ENCODE peak calls at places on chromosome 17, in eight cellular contexts. One of them, this sample, is unnamed.

GRCh38 chr17:41530062-41531048 is 2.2 kb upstream of the KRT19 start:
- DNase-seq in effector memory CD8-positive, alpha-beta T cell: no peak
- DNase-seq in naive thymus-derived CD4-positive, alpha-beta T cell: no peak
- DNase-seq in OCI-LY7: no peak
- DNase-seq in GM23338: no peak
- DNase-seq in posterior cingulate gyrus: no peak
- DNase-seq in glomerular endothelial cell: peak
- DNase-seq in activated T-cell treated with anti-CD3 and anti-CD28 coated beads, Interleukin-2, amount 50 U/mL, for 4 hours: no peak
- DNase-seq in this sample: no peak

GRCh38 chr17:37060094-37060493 is 111.3 kb downstream of the AATF start:
- DNase-seq in effector memory CD8-positive, alpha-beta T cell: no peak
- DNase-seq in naive thymus-derived CD4-positive, alpha-beta T cell: no peak
- DNase-seq in OCI-LY7: no peak
- DNase-seq in GM23338: no peak
- DNase-seq in posterior cingulate gyrus: no peak
- DNase-seq in glomerular endothelial cell: no peak
- DNase-seq in activated T-cell treated with anti-CD3 and anti-CD28 coated beads, Interleukin-2, amount 50 U/mL, for 4 hours: no peak
- DNase-seq in this sample: no peak

GRCh38 chr17:50150354-50151040 is at the start of gene PPP1R9B:
- DNase-seq in effector memory CD8-positive, alpha-beta T cell: no peak
- DNase-seq in naive thymus-derived CD4-positive, alpha-beta T cell: no peak
- DNase-seq in OCI-LY7: peak
- DNase-seq in GM23338: no peak
- DNase-seq in posterior cingulate gyrus: no peak
- DNase-seq in glomerular endothelial cell: no peak
- DNase-seq in activated T-cell treated with anti-CD3 and anti-CD28 coated beads, Interleukin-2, amount 50 U/mL, for 4 hours: no peak
- DNase-seq in this sample: peak

GRCh38 chr17:42275527-42276358 is 448 bp downstream of the STAT5B start:
- DNase-seq in effector memory CD8-positive, alpha-beta T cell: peak
- DNase-seq in naive thymus-derived CD4-positive, alpha-beta T cell: peak
- DNase-seq in OCI-LY7: peak
- DNase-seq in GM23338: peak
- DNase-seq in posterior cingulate gyrus: no peak
- DNase-seq in glomerular endothelial cell: no peak
- DNase-seq in activated T-cell treated with anti-CD3 and anti-CD28 coated beads, Interleukin-2, amount 50 U/mL, for 4 hours: peak
- DNase-seq in this sample: peak

GRCh38 chr17:49952912-49953497 is 16.0 kb upstream of the DLX4 start:
- DNase-seq in effector memory CD8-positive, alpha-beta T cell: no peak
- DNase-seq in naive thymus-derived CD4-positive, alpha-beta T cell: no peak
- DNase-seq in OCI-LY7: no peak
- DNase-seq in GM23338: no peak
- DNase-seq in posterior cingulate gyrus: no peak
- DNase-seq in glomerular endothelial cell: peak
- DNase-seq in activated T-cell treated with anti-CD3 and anti-CD28 coated beads, Interleukin-2, amount 50 U/mL, for 4 hours: no peak
- DNase-seq in this sample: no peak

GRCh38 chr17:57269598-57270255 is 13.4 kb downstream of the MSI2 start:
- DNase-seq in effector memory CD8-positive, alpha-beta T cell: no peak
- DNase-seq in naive thymus-derived CD4-positive, alpha-beta T cell: no peak
- DNase-seq in OCI-LY7: no peak
- DNase-seq in GM23338: no peak
- DNase-seq in posterior cingulate gyrus: no peak
- DNase-seq in glomerular endothelial cell: no peak
- DNase-seq in activated T-cell treated with anti-CD3 and anti-CD28 coated beads, Interleukin-2, amount 50 U/mL, for 4 hours: no peak
- DNase-seq in this sample: no peak

GRCh38 chr17:61720016-61720795 is 129.2 kb upstream of the NACA2 start:
- DNase-seq in effector memory CD8-positive, alpha-beta T cell: no peak
- DNase-seq in naive thymus-derived CD4-positive, alpha-beta T cell: no peak
- DNase-seq in OCI-LY7: no peak
- DNase-seq in GM23338: no peak
- DNase-seq in posterior cingulate gyrus: no peak
- DNase-seq in glomerular endothelial cell: no peak
- DNase-seq in activated T-cell treated with anti-CD3 and anti-CD28 coated beads, Interleukin-2, amount 50 U/mL, for 4 hours: no peak
- DNase-seq in this sample: no peak

GRCh38 chr17:20232611-20233010 is 223.5 kb downstream of the SPECC1 start:
- DNase-seq in effector memory CD8-positive, alpha-beta T cell: no peak
- DNase-seq in naive thymus-derived CD4-positive, alpha-beta T cell: no peak
- DNase-seq in OCI-LY7: no peak
- DNase-seq in GM23338: no peak
- DNase-seq in posterior cingulate gyrus: no peak
- DNase-seq in glomerular endothelial cell: no peak
- DNase-seq in activated T-cell treated with anti-CD3 and anti-CD28 coated beads, Interleukin-2, amount 50 U/mL, for 4 hours: no peak
- DNase-seq in this sample: no peak

GRCh38 chr17:21397341-21398050 is 21.3 kb downstream of the KCNJ12 start:
- DNase-seq in effector memory CD8-positive, alpha-beta T cell: no peak
- DNase-seq in naive thymus-derived CD4-positive, alpha-beta T cell: no peak
- DNase-seq in OCI-LY7: no peak
- DNase-seq in GM23338: no peak
- DNase-seq in posterior cingulate gyrus: no peak
- DNase-seq in glomerular endothelial cell: no peak
- DNase-seq in activated T-cell treated with anti-CD3 and anti-CD28 coated beads, Interleukin-2, amount 50 U/mL, for 4 hours: no peak
- DNase-seq in this sample: no peak

GRCh38 chr17:81511800-81512559 is 619 bp downstream of the ACTG1 start:
- DNase-seq in effector memory CD8-positive, alpha-beta T cell: peak
- DNase-seq in naive thymus-derived CD4-positive, alpha-beta T cell: peak
- DNase-seq in OCI-LY7: peak
- DNase-seq in GM23338: no peak
- DNase-seq in posterior cingulate gyrus: no peak
- DNase-seq in glomerular endothelial cell: no peak
- DNase-seq in activated T-cell treated with anti-CD3 and anti-CD28 coated beads, Interleukin-2, amount 50 U/mL, for 4 hours: peak
- DNase-seq in this sample: peak

GRCh38 chr17:76912585-76912984 is 44.4 kb downstream of the MGAT5B start:
- DNase-seq in effector memory CD8-positive, alpha-beta T cell: no peak
- DNase-seq in naive thymus-derived CD4-positive, alpha-beta T cell: no peak
- DNase-seq in OCI-LY7: no peak
- DNase-seq in GM23338: no peak
- DNase-seq in posterior cingulate gyrus: no peak
- DNase-seq in glomerular endothelial cell: no peak
- DNase-seq in activated T-cell treated with anti-CD3 and anti-CD28 coated beads, Interleukin-2, amount 50 U/mL, for 4 hours: no peak
- DNase-seq in this sample: no peak

GRCh38 chr17:42180922-42181850 is at the start of gene KCNH4:
- DNase-seq in effector memory CD8-positive, alpha-beta T cell: peak
- DNase-seq in naive thymus-derived CD4-positive, alpha-beta T cell: peak
- DNase-seq in OCI-LY7: peak
- DNase-seq in GM23338: peak
- DNase-seq in posterior cingulate gyrus: peak
- DNase-seq in glomerular endothelial cell: no peak
- DNase-seq in activated T-cell treated with anti-CD3 and anti-CD28 coated beads, Interleukin-2, amount 50 U/mL, for 4 hours: peak
- DNase-seq in this sample: peak

GRCh38 chr17:72682597-72682996 is 409.9 kb downstream of the SLC39A11 start:
- DNase-seq in effector memory CD8-positive, alpha-beta T cell: no peak
- DNase-seq in naive thymus-derived CD4-positive, alpha-beta T cell: no peak
- DNase-seq in OCI-LY7: no peak
- DNase-seq in GM23338: no peak
- DNase-seq in posterior cingulate gyrus: no peak
- DNase-seq in glomerular endothelial cell: no peak
- DNase-seq in activated T-cell treated with anti-CD3 and anti-CD28 coated beads, Interleukin-2, amount 50 U/mL, for 4 hours: no peak
- DNase-seq in this sample: no peak

GRCh38 chr17:42010898-42011516 is 6.2 kb downstream of the DNAJC7 start:
- DNase-seq in effector memory CD8-positive, alpha-beta T cell: no peak
- DNase-seq in naive thymus-derived CD4-positive, alpha-beta T cell: no peak
- DNase-seq in OCI-LY7: no peak
- DNase-seq in GM23338: peak
- DNase-seq in posterior cingulate gyrus: no peak
- DNase-seq in glomerular endothelial cell: no peak
- DNase-seq in activated T-cell treated with anti-CD3 and anti-CD28 coated beads, Interleukin-2, amount 50 U/mL, for 4 hours: no peak
- DNase-seq in this sample: no peak

GRCh38 chr17:63015824-63016223 is 49.8 kb downstream of the TANC2 start:
- DNase-seq in effector memory CD8-positive, alpha-beta T cell: no peak
- DNase-seq in naive thymus-derived CD4-positive, alpha-beta T cell: no peak
- DNase-seq in OCI-LY7: no peak
- DNase-seq in GM23338: no peak
- DNase-seq in posterior cingulate gyrus: no peak
- DNase-seq in glomerular endothelial cell: no peak
- DNase-seq in activated T-cell treated with anti-CD3 and anti-CD28 coated beads, Interleukin-2, amount 50 U/mL, for 4 hours: no peak
- DNase-seq in this sample: no peak

GRCh38 chr17:32755045-32755805 is 121.7 kb downstream of the MYO1D start:
- DNase-seq in effector memory CD8-positive, alpha-beta T cell: peak
- DNase-seq in naive thymus-derived CD4-positive, alpha-beta T cell: peak
- DNase-seq in OCI-LY7: peak
- DNase-seq in GM23338: peak
- DNase-seq in posterior cingulate gyrus: no peak
- DNase-seq in glomerular endothelial cell: peak
- DNase-seq in activated T-cell treated with anti-CD3 and anti-CD28 coated beads, Interleukin-2, amount 50 U/mL, for 4 hours: no peak
- DNase-seq in this sample: peak

GRCh38 chr17:50550661-50551432 is 3.9 kb downstream of the SPATA20 start:
- DNase-seq in effector memory CD8-positive, alpha-beta T cell: no peak
- DNase-seq in naive thymus-derived CD4-positive, alpha-beta T cell: no peak
- DNase-seq in OCI-LY7: peak
- DNase-seq in GM23338: peak
- DNase-seq in posterior cingulate gyrus: peak
- DNase-seq in glomerular endothelial cell: peak
- DNase-seq in activated T-cell treated with anti-CD3 and anti-CD28 coated beads, Interleukin-2, amount 50 U/mL, for 4 hours: no peak
- DNase-seq in this sample: no peak

GRCh38 chr17:82458130-82458884 is at the start of gene NARF:
- DNase-seq in effector memory CD8-positive, alpha-beta T cell: peak
- DNase-seq in naive thymus-derived CD4-positive, alpha-beta T cell: peak
- DNase-seq in OCI-LY7: peak
- DNase-seq in GM23338: peak
- DNase-seq in posterior cingulate gyrus: peak
- DNase-seq in glomerular endothelial cell: peak
- DNase-seq in activated T-cell treated with anti-CD3 and anti-CD28 coated beads, Interleukin-2, amount 50 U/mL, for 4 hours: peak
- DNase-seq in this sample: peak

GRCh38 chr17:29612404-29613370 is 10.0 kb downstream of the CORO6 start:
- DNase-seq in effector memory CD8-positive, alpha-beta T cell: no peak
- DNase-seq in naive thymus-derived CD4-positive, alpha-beta T cell: no peak
- DNase-seq in OCI-LY7: no peak
- DNase-seq in GM23338: peak
- DNase-seq in posterior cingulate gyrus: no peak
- DNase-seq in glomerular endothelial cell: no peak
- DNase-seq in activated T-cell treated with anti-CD3 and anti-CD28 coated beads, Interleukin-2, amount 50 U/mL, for 4 hours: no peak
- DNase-seq in this sample: no peak

GRCh38 chr17:78263063-78263735 is 31.8 kb downstream of the TMEM235 start:
- DNase-seq in effector memory CD8-positive, alpha-beta T cell: no peak
- DNase-seq in naive thymus-derived CD4-positive, alpha-beta T cell: no peak
- DNase-seq in OCI-LY7: no peak
- DNase-seq in GM23338: no peak
- DNase-seq in posterior cingulate gyrus: no peak
- DNase-seq in glomerular endothelial cell: no peak
- DNase-seq in activated T-cell treated with anti-CD3 and anti-CD28 coated beads, Interleukin-2, amount 50 U/mL, for 4 hours: no peak
- DNase-seq in this sample: no peak

GRCh38 chr17:32350662-32351418 is 883 bp downstream of the ZNF207 start:
- DNase-seq in effector memory CD8-positive, alpha-beta T cell: no peak
- DNase-seq in naive thymus-derived CD4-positive, alpha-beta T cell: peak
- DNase-seq in OCI-LY7: peak
- DNase-seq in GM23338: peak
- DNase-seq in posterior cingulate gyrus: no peak
- DNase-seq in glomerular endothelial cell: no peak
- DNase-seq in activated T-cell treated with anti-CD3 and anti-CD28 coated beads, Interleukin-2, amount 50 U/mL, for 4 hours: peak
- DNase-seq in this sample: peak

GRCh38 chr17:42182927-42183734 is 2.1 kb downstream of the HCRT start:
- DNase-seq in effector memory CD8-positive, alpha-beta T cell: no peak
- DNase-seq in naive thymus-derived CD4-positive, alpha-beta T cell: no peak
- DNase-seq in OCI-LY7: no peak
- DNase-seq in GM23338: no peak
- DNase-seq in posterior cingulate gyrus: no peak
- DNase-seq in glomerular endothelial cell: no peak
- DNase-seq in activated T-cell treated with anti-CD3 and anti-CD28 coated beads, Interleukin-2, amount 50 U/mL, for 4 hours: no peak
- DNase-seq in this sample: no peak

GRCh38 chr17:57735707-57736106 is 9.4 kb downstream of the CCDC182 start:
- DNase-seq in effector memory CD8-positive, alpha-beta T cell: no peak
- DNase-seq in naive thymus-derived CD4-positive, alpha-beta T cell: no peak
- DNase-seq in OCI-LY7: peak
- DNase-seq in GM23338: peak
- DNase-seq in posterior cingulate gyrus: no peak
- DNase-seq in glomerular endothelial cell: no peak
- DNase-seq in activated T-cell treated with anti-CD3 and anti-CD28 coated beads, Interleukin-2, amount 50 U/mL, for 4 hours: no peak
- DNase-seq in this sample: no peak

GRCh38 chr17:60597297-60597696 is 2.7 kb upstream of the PPM1D start:
- DNase-seq in effector memory CD8-positive, alpha-beta T cell: no peak
- DNase-seq in naive thymus-derived CD4-positive, alpha-beta T cell: no peak
- DNase-seq in OCI-LY7: no peak
- DNase-seq in GM23338: no peak
- DNase-seq in posterior cingulate gyrus: no peak
- DNase-seq in glomerular endothelial cell: no peak
- DNase-seq in activated T-cell treated with anti-CD3 and anti-CD28 coated beads, Interleukin-2, amount 50 U/mL, for 4 hours: no peak
- DNase-seq in this sample: no peak

GRCh38 chr17:74779948-74780400 is 3.8 kb upstream of the NAT9 start:
- DNase-seq in effector memory CD8-positive, alpha-beta T cell: peak
- DNase-seq in naive thymus-derived CD4-positive, alpha-beta T cell: peak
- DNase-seq in OCI-LY7: peak
- DNase-seq in GM23338: no peak
- DNase-seq in posterior cingulate gyrus: no peak
- DNase-seq in glomerular endothelial cell: no peak
- DNase-seq in activated T-cell treated with anti-CD3 and anti-CD28 coated beads, Interleukin-2, amount 50 U/mL, for 4 hours: peak
- DNase-seq in this sample: peak

GRCh38 chr17:67469208-67469980 is 92.3 kb downstream of the PITPNC1 start:
- DNase-seq in effector memory CD8-positive, alpha-beta T cell: no peak
- DNase-seq in naive thymus-derived CD4-positive, alpha-beta T cell: no peak
- DNase-seq in OCI-LY7: no peak
- DNase-seq in GM23338: peak
- DNase-seq in posterior cingulate gyrus: no peak
- DNase-seq in glomerular endothelial cell: no peak
- DNase-seq in activated T-cell treated with anti-CD3 and anti-CD28 coated beads, Interleukin-2, amount 50 U/mL, for 4 hours: no peak
- DNase-seq in this sample: no peak